ENCODE peak calls at places on chromosome 11, in seven cellular contexts. F is HCT116, X is GM12878, V is SK-N-SH, O is H1, A is K562, M is HepG2. D is an unnamed sample.

GRCh38 chr11:9731256-9731655 is 67.4 kb downstream of the SWAP70 start:
- DNase-seq in F (no peak), X (no peak), V (no peak), O (no peak), A (no peak), M (no peak), D (no peak)

GRCh38 chr11:63961608-63962412 is 12.6 kb upstream of the COX8A start:
- DNase-seq in F (no peak), X (no peak), V (peak; percentile 83), O (no peak), A (peak; percentile 25), M (peak; percentile 46), D (no peak)

GRCh38 chr11:20536784-20537183 is 62.6 kb upstream of the SLC6A5 start:
- DNase-seq in F (no peak), X (no peak), V (peak; percentile 46), O (no peak), A (no peak), M (no peak), D (no peak)

GRCh38 chr11:133408402-133408801 is 123.9 kb downstream of the OPCML start:
- DNase-seq in F (no peak), X (no peak), V (no peak), O (no peak), A (no peak), M (no peak), D (no peak)

GRCh38 chr11:11640152-11640551 is 18.3 kb upstream of the GALNT18 start:
- DNase-seq in F (no peak), X (no peak), V (no peak), O (no peak), A (no peak), M (no peak), D (no peak)

GRCh38 chr11:63536669-63537292 is at the start of gene PLAAT4:
- DNase-seq in F (no peak), X (peak; percentile 45), V (no peak), O (no peak), A (peak; percentile 35), M (peak; percentile 16), D (no peak)

GRCh38 chr11:133835258-133836075 is 9.8 kb downstream of the SPATA19 start:
- DNase-seq in F (peak; percentile 47), X (peak; percentile 23), V (peak; percentile 79), O (peak; percentile 68), A (peak; percentile 46), M (peak; percentile 61), D (peak; percentile 76)

GRCh38 chr11:22343411-22344032 is 5.3 kb downstream of the SLC17A6 start:
- DNase-seq in F (no peak), X (no peak), V (no peak), O (no peak), A (no peak), M (no peak), D (no peak)

GRCh38 chr11:16603890-16604783 is 134.3 kb upstream of the C11orf58 start:
- DNase-seq in F (no peak), X (no peak), V (peak; percentile 65), O (no peak), A (peak; percentile 83), M (no peak), D (no peak)
- H3K9ac ChIP-seq in F (no peak overlapping the region), X (no peak overlapping the region), V (no peak overlapping the region), O (no peak overlapping the region), A (peak overlapping the region; percentile 75), M (no peak overlapping the region), D (peak overlapping the region; percentile 72)

GRCh38 chr11:120409655-120410054 is 73.4 kb downstream of the ARHGEF12 start:
- DNase-seq in F (no peak), X (no peak), V (no peak), O (no peak), A (no peak), M (no peak), D (no peak)

GRCh38 chr11:120403966-120404365 is 67.8 kb downstream of the ARHGEF12 start:
- DNase-seq in F (no peak), X (no peak), V (no peak), O (no peak), A (no peak), M (no peak), D (no peak)

GRCh38 chr11:120401506-120401905 is 65.3 kb downstream of the ARHGEF12 start:
- DNase-seq in F (no peak), X (no peak), V (no peak), O (no peak), A (no peak), M (no peak), D (no peak)

GRCh38 chr11:120400564-120401364 is 64.6 kb downstream of the ARHGEF12 start:
- DNase-seq in F (peak; percentile 90), X (peak; percentile 51), V (no peak), O (no peak), A (peak; percentile 57), M (peak; percentile 93), D (no peak)

GRCh38 chr11:120404495-120404894 is 68.3 kb downstream of the ARHGEF12 start:
- DNase-seq in F (no peak), X (no peak), V (no peak), O (no peak), A (no peak), M (no peak), D (no peak)
- TF ChIP-seq YY1 in F (no peak), X (no peak), V (no peak), O (no peak), A (no peak), M (no peak), D (no peak)

GRCh38 chr11:1520987-1521349 is 34.4 kb upstream of the MOB2 start:
- DNase-seq in F (no peak), X (no peak), V (no peak), O (no peak), A (peak; percentile 25), M (no peak), D (no peak)
- H3K9ac ChIP-seq in F (no peak overlapping the region), X (no peak overlapping the region), V (no peak overlapping the region), O (no peak overlapping the region), A (no peak overlapping the region), M (no peak overlapping the region), D (peak overlapping the region; percentile 45)

DNA sequence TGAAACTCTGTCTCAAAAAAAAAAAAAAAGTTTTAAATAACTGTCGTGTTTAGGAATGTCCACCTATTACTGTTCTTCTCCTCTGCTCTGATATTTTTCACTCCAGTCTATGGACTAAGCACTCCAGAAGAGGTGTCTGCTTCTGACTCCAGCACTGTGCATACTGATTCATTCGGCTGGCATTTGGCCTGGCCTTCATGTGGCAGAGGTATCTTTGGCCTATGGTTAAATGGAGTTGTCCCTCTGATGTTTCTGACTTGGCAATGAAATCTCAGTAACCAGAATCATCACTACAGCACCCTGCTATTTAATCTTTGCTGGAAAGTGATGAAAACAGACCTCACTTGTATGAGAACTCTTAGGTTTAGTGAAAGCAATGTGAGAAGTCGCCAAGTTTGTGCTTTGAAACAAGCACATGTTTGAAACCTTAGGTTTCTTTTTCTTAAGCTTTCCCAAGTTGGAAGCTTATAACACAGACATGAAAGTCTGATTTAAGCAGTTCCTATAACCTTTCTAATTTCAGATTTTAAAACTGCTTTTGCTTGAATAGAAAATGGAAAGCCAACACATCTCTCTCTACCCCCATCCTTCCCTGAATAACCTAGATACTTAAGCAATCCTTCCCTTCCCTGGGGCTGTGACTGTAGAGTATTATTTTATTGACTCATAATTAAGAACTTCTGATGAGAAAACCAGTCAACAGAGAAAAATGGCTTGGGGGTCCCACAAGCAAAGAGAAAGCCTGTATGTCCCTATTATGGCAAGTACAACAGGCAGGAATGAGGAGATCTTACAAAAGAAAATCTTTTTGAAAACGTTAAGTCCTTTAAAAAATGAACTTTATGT is 155.0 kb downstream of the MAML2 start:
- DNase-seq in F (no peak), X (no peak), V (no peak), O (no peak), A (no peak), M (peak; percentile 47), D (no peak)
- TF ChIP-seq YY1 in F (no peak), X (no peak), V (no peak), O (no peak), A (no peak), M (no peak), D (no peak)

DNA sequence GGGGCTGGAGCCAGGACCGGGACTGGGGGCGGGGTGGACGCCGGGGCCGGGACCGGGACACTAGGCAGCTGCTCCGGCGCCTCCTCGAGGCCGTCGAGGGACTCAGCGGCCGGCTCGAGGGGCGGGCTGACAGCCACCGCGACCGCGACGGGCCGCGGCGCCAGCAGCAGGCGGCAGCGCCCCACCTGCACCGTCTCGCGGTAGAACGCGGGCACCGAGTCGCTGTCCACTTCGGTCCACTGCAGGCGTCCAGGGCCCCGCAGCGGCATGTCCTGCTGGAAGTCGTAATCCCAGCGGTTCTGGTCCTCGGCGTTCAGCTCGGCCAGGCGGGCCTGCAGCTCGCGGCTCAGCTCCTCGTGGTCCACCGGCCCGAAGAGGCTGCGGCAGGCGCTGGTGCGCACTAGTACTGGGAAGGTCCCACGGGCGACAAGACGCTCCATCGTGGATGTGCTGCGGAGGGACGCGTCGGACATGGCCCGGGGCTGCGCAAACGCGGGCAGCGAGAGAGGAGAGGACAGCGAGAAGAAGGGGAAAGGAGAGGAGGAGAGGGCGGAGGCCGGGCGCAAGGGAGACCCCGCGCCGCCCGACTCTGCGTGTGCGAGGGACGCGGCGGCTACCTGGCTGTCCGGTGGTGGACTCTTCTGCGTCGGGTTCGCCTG is 429 bp downstream of the CDKN1C start:
- DNase-seq in F (no peak), X (no peak), V (peak; percentile 87), O (no peak), A (peak; percentile 80), M (no peak), D (no peak)
- H3K9ac ChIP-seq in F (peak overlapping the region; percentile 38), X (no peak overlapping the region), V (peak overlapping the region; percentile 41), O (peak overlapping the region; percentile 50), A (peak overlapping the region; percentile 43), M (no peak overlapping the region), D (peak overlapping the region; percentile 94)